ENCODE peak calls at places on chromosomes 1 and 21, in six cellular contexts. F, V, Z, P, O and M are unnamed samples.

GRCh38 chr1:12478612-12478985 is 139.4 kb downstream of the DHRS3 start:
- DNase-seq in F (no peak), V (no peak), Z (peak; percentile 44), P (no peak), O (no peak), M (no peak)

GRCh38 chr21:33948096-33948950 is 32.7 kb upstream of the ATP5PO start:
- DNase-seq in F (peak; percentile 74), V (peak; percentile 92), Z (peak; percentile 40), P (peak; percentile 18), O (peak; percentile 59), M (peak; percentile 57)

GRCh38 chr1:203289281-203289981 is 15.9 kb upstream of the BTG2 start:
- DNase-seq in F (peak; percentile 84), V (no peak), Z (no peak), P (no peak), O (no peak), M (no peak)

GRCh38 chr1:183840140-183840539 is 35.2 kb downstream of the RGL1 start:
- DNase-seq in F (no peak), V (peak; percentile 89), Z (no peak), P (peak; percentile 48), O (no peak), M (no peak)

GRCh38 chr21:25885880-25886279 is 151.1 kb downstream of the GABPA start:
- DNase-seq in F (no peak), V (no peak), Z (no peak), P (peak; percentile 36), O (no peak), M (no peak)

GRCh38 chr21:43911935-43912487 is 47.0 kb downstream of the AGPAT3 start:
- DNase-seq in F (no peak), V (no peak), Z (no peak), P (no peak), O (no peak), M (no peak)

GRCh38 chr1:208189716-208190115 is 54.5 kb downstream of the PLXNA2 start:
- DNase-seq in F (no peak), V (peak; percentile 31), Z (no peak), P (no peak), O (no peak), M (no peak)

GRCh38 chr1:16721871-16722641 is 18.3 kb upstream of the RNU1-4 start:
- DNase-seq in F (no peak), V (no peak), Z (no peak), P (no peak), O (no peak), M (no peak)

GRCh38 chr1:156766288-156767100 is 841 bp upstream of the PRCC start:
- DNase-seq in F (no peak), V (no peak), Z (no peak), P (no peak), O (no peak), M (no peak)

GRCh38 chr1:188169971-188170370 is 1341.2 kb downstream of the PLA2G4A start:
- DNase-seq in F (no peak), V (no peak), Z (no peak), P (no peak), O (no peak), M (no peak)

GRCh38 chr1:228157381-228158126 is 7.8 kb downstream of the GJC2 start:
- DNase-seq in F (no peak), V (no peak), Z (no peak), P (no peak), O (no peak), M (no peak)

GRCh38 chr1:41672641-41673313 is 188.3 kb upstream of the EDN2 start:
- DNase-seq in F (no peak), V (no peak), Z (no peak), P (no peak), O (no peak), M (peak; percentile 75)

GRCh38 chr1:6667139-6667538 is 34.5 kb downstream of the DNAJC11 start:
- DNase-seq in F (no peak), V (no peak), Z (no peak), P (no peak), O (no peak), M (no peak)

GRCh38 chr1:244414543-244414942 is 37.2 kb downstream of the ADSS2 start:
- DNase-seq in F (no peak), V (no peak), Z (no peak), P (peak; percentile 81), O (no peak), M (peak; percentile 25)

GRCh38 chr1:83901547-83902155 is 97.3 kb downstream of the TTLL7 start:
- DNase-seq in F (no peak), V (peak; percentile 87), Z (no peak), P (peak; percentile 67), O (no peak), M (peak; percentile 25)

GRCh38 chr1:23867953-23868847 is at the start of gene FUCA1:
- DNase-seq in F (peak; percentile 89), V (peak; percentile 91), Z (peak; percentile 94), P (peak; percentile 86), O (peak; percentile 87), M (peak; percentile 56)